ENCODE peak calls at places on chromosome 4, in four cellular contexts. C, O, V and G are unnamed samples.

GRCh38 chr4:72094054-72094780 is 62.4 kb downstream of the NPFFR2 start:
- DNase-seq in C (no peak), V (no peak), O (no peak), G (no peak)

GRCh38 chr4:51836531-51836930 is 6.4 kb upstream of the DCUN1D4 start:
- DNase-seq in C (no peak), V (no peak), O (peak; percentile 53), G (no peak)

GRCh38 chr4:675980-676870 is 1.9 kb downstream of the MYL5 start:
- DNase-seq in O (no peak), C (peak; percentile 77), V (peak; percentile 20), G (peak; percentile 82)

GRCh38 chr4:113987382-113987930 is 8.0 kb upstream of the ARSJ start:
- DNase-seq in V (no peak), O (no peak), C (no peak), G (no peak)

GRCh38 chr4:169014581-169014980 is 4.5 kb upstream of the CBR4 start:
- DNase-seq in V (no peak), O (no peak), C (no peak), G (no peak)

GRCh38 chr4:59936566-59936965 is 1263.6 kb upstream of the ADGRL3 start:
- DNase-seq in O (no peak), C (no peak), V (no peak), G (no peak)

GRCh38 chr4:73068496-73069337 is 799 bp downstream of the COX18 start:
- DNase-seq in O (peak; percentile 25), V (no peak), C (peak; percentile 26), G (no peak)

GRCh38 chr4:80831383-80832361 is 198.8 kb upstream of the BMP3 start:
- DNase-seq in C (no peak), V (no peak), O (no peak), G (no peak)

GRCh38 chr4:41339812-41340809 is 83.4 kb downstream of the UCHL1 start:
- DNase-seq in C (no peak), O (no peak), V (no peak), G (no peak)

GRCh38 chr4:30757357-30757756 is 37.2 kb downstream of the PCDH7 start:
- DNase-seq in O (no peak), C (no peak), V (no peak), G (no peak)

GRCh38 chr4:110636677-110637407 is 14.0 kb upstream of the PITX2 start:
- DNase-seq in V (peak; percentile 46), O (no peak), C (no peak), G (no peak)

GRCh38 chr4:1375761-1376322 is 28.8 kb downstream of the UVSSA start:
- DNase-seq in C (no peak), O (no peak), V (no peak), G (no peak)

GRCh38 chr4:162865102-162865501 is 301.6 kb downstream of the NAF1 start:
- DNase-seq in C (no peak), O (no peak), V (no peak), G (no peak)

GRCh38 chr4:117447925-117448324 is 362.5 kb upstream of the TRAM1L1 start:
- DNase-seq in V (peak; percentile 15), C (no peak), O (no peak), G (no peak)

GRCh38 chr4:47068986-47069385 is 37.6 kb downstream of the GABRB1 start:
- DNase-seq in C (no peak), V (no peak), O (no peak), G (no peak)

GRCh38 chr4:88817740-88818139 is 120.1 kb upstream of the NAP1L5 start:
- DNase-seq in C (no peak), O (no peak), V (no peak), G (no peak)

GRCh38 chr4:168993724-168994510 is 16.1 kb downstream of the CBR4 start:
- DNase-seq in V (no peak), C (no peak), O (no peak), G (no peak)

GRCh38 chr4:103719320-103720204 is at the start of gene TACR3:
- DNase-seq in O (no peak), C (peak; percentile 6), V (peak; percentile 66), G (no peak)

GRCh38 chr4:105637409-105638258 is 70.9 kb downstream of the INTS12 start:
- DNase-seq in O (peak; percentile 4), V (peak; percentile 51), C (peak; percentile 43), G (no peak)

GRCh38 chr4:38958453-38958852 is 73.8 kb downstream of the TMEM156 start:
- DNase-seq in V (no peak), O (no peak), C (no peak), G (no peak)

GRCh38 chr4:17670423-17670822 is 56.0 kb downstream of the MED28 start:
- DNase-seq in C (no peak), V (no peak), O (no peak), G (no peak)

GRCh38 chr4:15234585-15235126 is 193.2 kb upstream of the C1QTNF7 start:
- DNase-seq in C (no peak), O (no peak), V (no peak), G (no peak)

GRCh38 chr4:10664408-10664807 is 20.2 kb downstream of the CLNK start:
- DNase-seq in O (no peak), C (no peak), V (no peak), G (no peak)

DNA sequence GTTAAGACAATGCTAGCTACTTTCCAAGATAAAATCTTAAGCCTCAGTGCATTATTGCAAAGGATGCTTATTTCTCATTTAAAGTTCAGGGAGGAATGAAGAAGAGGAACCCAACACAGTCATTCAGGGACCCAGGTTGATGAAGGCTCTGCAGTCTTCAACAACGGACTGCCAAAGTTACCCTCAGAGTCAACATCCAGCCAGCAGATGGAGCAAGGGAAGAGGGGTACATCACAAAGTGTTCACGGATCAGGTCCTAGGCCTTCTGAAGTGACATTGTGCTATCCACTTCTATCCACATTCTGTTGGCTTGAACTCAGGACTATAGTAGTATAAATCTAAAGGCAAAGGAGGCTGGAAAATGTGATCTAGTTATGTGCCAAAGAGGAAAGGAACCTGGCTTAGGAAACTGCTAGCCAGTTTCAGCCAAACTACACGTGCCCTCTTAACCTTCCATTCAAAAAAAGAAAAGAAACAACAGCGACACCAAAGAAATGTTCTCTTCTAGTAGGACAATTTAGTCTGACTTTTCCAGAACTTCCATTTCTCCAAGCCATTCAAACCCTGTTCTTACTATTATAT is 28.8 kb downstream of the NKX6-1 start:
- DNase-seq in C (no peak), O (no peak), V (no peak), G (no peak)
- TF ChIP-seq CTCF in C (peak; percentile 40), O (no peak), V (no peak), G (no peak)

DNA sequence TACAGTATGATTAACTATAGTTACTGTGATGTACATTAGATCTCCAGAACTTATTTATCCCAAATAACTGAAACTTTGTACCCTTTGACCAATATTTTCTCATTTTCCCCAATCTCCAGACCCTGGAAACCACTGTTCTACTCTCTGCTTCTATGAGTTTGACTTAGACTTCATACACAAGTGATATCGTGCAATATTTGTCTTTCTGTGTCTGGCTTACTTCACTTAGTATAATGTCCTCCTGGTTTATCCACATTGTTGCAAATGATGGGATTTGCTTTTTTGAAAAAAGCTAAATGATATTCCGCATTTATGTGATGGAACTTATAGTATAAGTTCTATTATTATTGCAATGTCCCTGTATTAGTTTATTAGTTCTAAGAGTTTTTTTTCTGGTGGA is 81.8 kb upstream of the SOD3 start:
- DNase-seq in O (no peak), V (no peak), C (no peak), G (no peak)
- TF ChIP-seq CTCF in O (no peak), V (no peak), C (no peak), G (no peak)

GRCh38 chr4:180962268-180962667 is 1280.9 kb upstream of the TENM3 start:
- DNase-seq in V (no peak), O (no peak), C (no peak), G (no peak)

GRCh38 chr4:180960758-180961401 is 1282.3 kb upstream of the TENM3 start:
- DNase-seq in O (no peak), C (no peak), V (no peak), G (no peak)
- TF ChIP-seq CTCF in O (no peak), C (no peak), V (no peak), G (no peak)

GRCh38 chr4:152644130-152644529 is 35.7 kb downstream of the TMEM154 start:
- DNase-seq in O (no peak), C (no peak), V (no peak), G (no peak)
- TF ChIP-seq CTCF in O (no peak), C (no peak), V (no peak), G (no peak)

GRCh38 chr4:52991452-52991851 is 129.3 kb downstream of the RASL11B start:
- DNase-seq in O (no peak), C (no peak), V (no peak), G (no peak)

GRCh38 chr4:52987401-52988056 is 125.4 kb downstream of the RASL11B start:
- DNase-seq in V (no peak), O (no peak), C (no peak), G (no peak)

GRCh38 chr4:52989865-52990264 is 127.7 kb downstream of the RASL11B start:
- DNase-seq in C (no peak), O (no peak), V (no peak), G (no peak)

GRCh38 chr4:52993771-52994170 is 131.7 kb downstream of the RASL11B start:
- DNase-seq in V (no peak), C (no peak), O (no peak), G (no peak)

DNA sequence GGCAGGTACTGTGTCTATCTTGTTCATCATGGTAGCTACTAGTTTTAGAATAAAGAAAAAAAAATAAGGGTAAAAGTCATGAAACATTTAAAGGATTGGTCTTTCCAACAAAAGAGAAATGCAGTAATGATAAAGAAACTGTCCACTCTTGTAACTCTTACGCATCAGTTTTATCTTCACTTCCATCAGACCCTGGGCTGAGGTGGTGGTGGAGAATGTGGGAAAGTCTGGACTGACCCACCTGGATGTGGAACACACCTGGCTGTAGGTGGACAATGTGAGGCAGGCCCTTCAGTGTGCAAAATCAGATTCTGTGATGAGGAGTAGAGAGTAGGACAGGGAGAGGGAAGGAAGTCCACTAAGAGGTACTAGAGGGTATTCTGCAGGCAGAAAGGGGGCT is 128.6 kb downstream of the RASL11B start:
- DNase-seq in V (no peak), O (no peak), C (no peak), G (no peak)
- TF ChIP-seq CTCF in V (no peak), O (no peak), C (no peak), G (no peak)

GRCh38 chr4:122928930-122929329 is 6.5 kb upstream of the NUDT6 start:
- DNase-seq in C (no peak), O (no peak), V (no peak), G (no peak)

GRCh38 chr4:122932763-122933162 is 10.4 kb upstream of the NUDT6 start:
- DNase-seq in V (no peak), C (no peak), O (no peak), G (no peak)

DNA sequence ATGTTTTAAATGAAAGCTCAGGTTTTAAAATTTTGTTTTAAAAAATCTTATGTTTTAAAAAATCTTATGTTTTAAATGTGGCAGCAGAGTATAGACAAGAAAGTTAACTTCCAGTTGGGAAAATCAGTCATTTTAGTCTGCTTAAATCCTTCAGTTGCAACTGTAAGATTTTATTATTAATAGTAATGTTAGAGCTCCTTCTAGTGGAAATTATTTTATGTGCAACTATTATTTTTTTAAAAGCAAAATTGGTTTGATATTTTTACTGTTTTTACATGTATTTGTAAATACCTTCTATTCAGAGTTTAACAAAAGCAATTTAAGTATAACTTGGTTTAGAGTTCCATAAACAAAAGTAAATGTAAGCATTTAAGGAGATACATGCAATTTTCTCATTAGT is 8.5 kb upstream of the NUDT6 start:
- DNase-seq in C (no peak), V (no peak), O (no peak), G (peak; percentile 13)
- TF ChIP-seq CTCF in C (peak; percentile 14), V (peak; percentile 56), O (no peak), G (no peak)